ENCODE peak calls at places on chromosomes 6 and 20, in ten cellular contexts. F, R, I, L, O, P, E, W, K and B are unnamed samples.

GRCh38 chr6:132003516-132004178 is 52.5 kb upstream of the CCN2 start:
- DNase-seq in L (no peak), K (no peak), P (no peak), E (no peak), F (no peak), R (no peak), W (no peak), I (no peak), O (no peak), B (no peak)

GRCh38 chr6:113129991-113130390 is 727.2 kb upstream of the MARCKS start:
- DNase-seq in I (no peak), K (no peak), E (no peak), W (no peak), O (no peak), P (no peak), L (no peak), R (no peak), F (no peak), B (no peak)

GRCh38 chr20:46279104-46279503 is 29.2 kb downstream of the CDH22 start:
- DNase-seq in I (no peak), L (no peak), W (no peak), K (no peak), R (no peak), F (peak; percentile 13), E (no peak), O (no peak), P (no peak), B (no peak)

GRCh38 chr20:59735486-59735885 is 131.1 kb downstream of the PHACTR3 start:
- DNase-seq in R (no peak), L (no peak), O (no peak), P (no peak), E (no peak), F (no peak), I (no peak), K (no peak), W (no peak), B (no peak)

GRCh38 chr6:147506704-147507114 is 1.8 kb upstream of the SAMD5 start:
- DNase-seq in O (peak; percentile 65), W (peak; percentile 78), R (peak; percentile 82), K (peak; percentile 75), L (peak; percentile 57), P (no peak), F (peak; percentile 88), E (no peak), I (no peak), B (peak; percentile 77)

GRCh38 chr20:1371830-1372539 is 20.9 kb downstream of the FKBP1A start:
- DNase-seq in K (no peak), I (no peak), E (no peak), F (no peak), O (peak; percentile 70), P (no peak), R (no peak), W (no peak), L (no peak), B (no peak)

GRCh38 chr6:135534773-135535380 is 37.3 kb upstream of the AHI1 start:
- DNase-seq in O (no peak), I (no peak), R (no peak), L (no peak), K (no peak), W (no peak), P (no peak), E (no peak), F (no peak), B (no peak)

GRCh38 chr6:1625926-1626413 is 16.3 kb downstream of the FOXC1 start:
- DNase-seq in I (no peak), L (peak; percentile 41), P (no peak), E (no peak), W (no peak), O (no peak), K (no peak), R (no peak), F (no peak), B (no peak)

GRCh38 chr20:33568378-33569289 is 78.7 kb downstream of the CBFA2T2 start:
- DNase-seq in R (no peak), W (no peak), F (no peak), K (peak; percentile 97), P (no peak), L (no peak), O (no peak), E (no peak), I (no peak), B (no peak)

GRCh38 chr6:62904687-62905086 is 306.6 kb upstream of the FKBP1C start:
- DNase-seq in L (no peak), I (no peak), P (no peak), R (no peak), K (peak; percentile 19), W (no peak), E (no peak), F (no peak), O (no peak), B (no peak)

GRCh38 chr6:38566295-38566694 is 73.4 kb downstream of the BTBD9 start:
- DNase-seq in E (no peak), P (no peak), O (no peak), F (no peak), W (no peak), K (peak; percentile 11), L (peak; percentile 7), R (no peak), I (no peak), B (no peak)

GRCh38 chr20:56540415-56540814 is 7.4 kb downstream of the FAM209B start:
- DNase-seq in W (no peak), P (no peak), E (no peak), F (no peak), L (no peak), R (no peak), O (no peak), I (no peak), K (no peak), B (no peak)

GRCh38 chr20:37240337-37241055 is 21.1 kb downstream of the GHRH start:
- DNase-seq in E (no peak), W (no peak), P (no peak), L (no peak), R (no peak), I (no peak), K (no peak), F (no peak), O (no peak), B (no peak)
- TF ChIP-seq POLR2AphosphoS5 in E (no peak), W (no peak), P (no peak), L (no peak), R (no peak), I (no peak), K (no peak), F (no peak), O (no peak), B (no peak)

GRCh38 chr20:36835453-36836198 is 40.3 kb upstream of the TLDC2 start:
- DNase-seq in W (peak; percentile 92), F (peak; percentile 99), P (peak; percentile 80), I (peak; percentile 89), L (peak; percentile 94), R (peak; percentile 94), K (peak; percentile 97), E (peak; percentile 53), O (peak; percentile 90), B (peak; percentile 97)
- H3K4me3 ChIP-seq in W (peak overlapping the region; percentile 29), F (no peak overlapping the region), P (peak overlapping the region; percentile 44), I (peak overlapping the region; percentile 21), L (no peak overlapping the region), R (no peak overlapping the region), K (peak overlapping the region; percentile 49), E (peak overlapping the region; percentile 45), O (peak overlapping the region; percentile 13), B (peak overlapping the region; percentile 19)

DNA sequence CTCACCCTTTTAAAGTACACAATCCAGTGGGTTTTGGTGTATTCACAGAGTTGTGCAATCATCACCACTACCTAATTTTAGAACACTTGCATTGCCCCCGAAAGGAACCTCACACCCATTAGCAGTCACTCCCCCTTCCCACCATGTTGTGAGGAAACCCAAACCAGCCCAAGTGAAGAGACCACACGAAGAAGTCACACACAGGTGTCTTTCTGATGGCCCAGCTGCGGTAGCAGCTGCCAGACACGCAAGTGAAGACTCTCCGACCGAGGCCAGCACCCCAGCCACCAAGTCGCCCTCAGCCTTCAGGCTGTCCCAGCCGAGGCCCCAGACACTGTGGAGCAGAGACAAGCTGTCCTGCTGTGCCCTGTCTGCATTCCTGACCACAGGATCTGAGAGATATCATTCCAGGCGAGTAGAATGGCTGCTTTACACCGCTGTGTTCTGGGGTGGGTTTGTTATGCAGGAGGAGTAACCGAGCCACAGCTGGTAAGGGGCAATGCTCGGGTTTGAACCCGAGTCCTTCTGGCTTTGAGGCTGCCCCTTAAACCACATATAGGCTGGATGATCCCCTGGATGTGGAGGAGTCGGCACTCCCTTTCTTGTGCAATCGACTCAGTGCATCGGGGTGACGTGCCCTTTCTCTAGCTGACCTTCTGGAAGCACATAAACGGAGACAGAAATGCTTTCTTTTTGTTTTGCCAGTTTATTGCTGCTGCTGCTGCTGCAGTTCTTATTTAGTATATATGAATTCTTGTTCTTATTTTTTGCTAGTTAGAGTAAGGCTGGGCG is 59.0 kb upstream of the PTPN1 start:
- DNase-seq in I (peak; percentile 66), L (no peak), P (no peak), F (no peak), R (peak; percentile 61), E (no peak), W (peak; percentile 48), K (peak; percentile 72), O (no peak), B (peak; percentile 79)
- TF ChIP-seq POLR2AphosphoS5 in I (peak; percentile 96), L (no peak), P (no peak), F (no peak), R (no peak), E (no peak), W (no peak), K (no peak), O (no peak), B (peak; percentile 41)

GRCh38 chr6:13367396-13367795 is 39.1 kb upstream of the TBC1D7 start:
- DNase-seq in F (no peak), P (no peak), I (no peak), R (no peak), W (no peak), L (peak; percentile 68), O (no peak), E (no peak), K (no peak), B (no peak)

GRCh38 chr6:13365320-13365719 is 37.0 kb upstream of the TBC1D7 start:
- DNase-seq in F (no peak), P (no peak), L (no peak), R (no peak), I (no peak), K (no peak), O (no peak), W (no peak), E (no peak), B (no peak)

GRCh38 chr6:13368079-13368478 is 39.7 kb upstream of the TBC1D7 start:
- DNase-seq in O (no peak), L (no peak), W (no peak), F (no peak), R (no peak), I (no peak), P (no peak), K (no peak), E (no peak), B (no peak)

GRCh38 chr6:13362432-13362831 is 34.1 kb upstream of the TBC1D7 start:
- DNase-seq in L (no peak), K (no peak), I (no peak), O (no peak), P (no peak), W (no peak), R (no peak), E (no peak), F (no peak), B (no peak)

DNA sequence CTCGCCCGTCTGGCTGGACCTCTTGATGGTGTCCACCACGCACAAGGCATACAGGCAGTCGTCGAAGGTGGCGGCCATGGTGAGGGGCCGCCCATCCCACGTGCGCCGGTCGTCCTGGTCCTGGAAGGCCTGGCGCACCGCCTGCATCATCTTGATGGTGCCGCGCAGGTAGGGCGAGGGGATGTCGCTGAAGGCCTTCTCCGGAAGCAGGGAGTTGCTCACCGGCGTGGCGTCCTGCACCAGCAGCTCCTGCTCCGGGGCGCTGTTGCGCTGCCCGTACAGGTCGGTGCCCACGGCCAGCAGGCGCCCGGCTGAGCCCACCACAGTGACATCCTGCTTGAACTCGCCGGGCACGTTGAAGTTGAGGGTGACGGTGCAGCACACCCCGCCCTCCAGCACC is 36.5 kb upstream of the TBC1D7 start:
- DNase-seq in F (no peak), W (no peak), L (no peak), O (no peak), I (no peak), P (no peak), K (no peak), E (no peak), R (no peak), B (no peak)
- H3K4me3 ChIP-seq in F (no peak overlapping the region), W (no peak overlapping the region), L (no peak overlapping the region), O (no peak overlapping the region), I (no peak overlapping the region), P (no peak overlapping the region), K (no peak overlapping the region), E (no peak overlapping the region), R (no peak overlapping the region), B (no peak overlapping the region)